ENCODE peak calls at places on chromosome 20, in five cellular contexts. One of them, this sample, is unnamed.

GRCh38 chr20:40547492-40548129 is 141.4 kb downstream of the MAFB start:
- DNase-seq in upper lobe of right lung: no peak
- DNase-seq in AG04450: no peak
- DNase-seq in ovary: no peak
- DNase-seq in heart right ventricle: no peak
- DNase-seq in this sample: no peak

GRCh38 chr20:60806824-60807223 is 445.2 kb upstream of the CDH4 start:
- DNase-seq in upper lobe of right lung: no peak
- DNase-seq in AG04450: no peak
- DNase-seq in ovary: no peak
- DNase-seq in heart right ventricle: no peak
- DNase-seq in this sample: no peak

GRCh38 chr20:51122931-51123658 is 100.2 kb upstream of the KCNG1 start:
- DNase-seq in upper lobe of right lung: no peak
- DNase-seq in AG04450: no peak
- DNase-seq in ovary: no peak
- DNase-seq in heart right ventricle: no peak
- DNase-seq in this sample: no peak

GRCh38 chr20:49690899-49691620 is 22.6 kb downstream of the B4GALT5 start:
- DNase-seq in upper lobe of right lung: no peak
- DNase-seq in AG04450: no peak
- DNase-seq in ovary: no peak
- DNase-seq in heart right ventricle: no peak
- DNase-seq in this sample: no peak

GRCh38 chr20:63686492-63687321 is 9.7 kb upstream of the TNFRSF6B start:
- DNase-seq in upper lobe of right lung: peak; percentile 81
- DNase-seq in AG04450: peak; percentile 8
- DNase-seq in ovary: peak; percentile 65
- DNase-seq in heart right ventricle: peak; percentile 89
- DNase-seq in this sample: peak; percentile 90

GRCh38 chr20:3237958-3238615 is 903 bp downstream of the SLC4A11 start:
- DNase-seq in upper lobe of right lung: no peak
- DNase-seq in AG04450: no peak
- DNase-seq in ovary: no peak
- DNase-seq in heart right ventricle: no peak
- DNase-seq in this sample: no peak

GRCh38 chr20:15496501-15497039 is 1076.7 kb downstream of the KIF16B start:
- DNase-seq in upper lobe of right lung: no peak
- DNase-seq in AG04450: no peak
- DNase-seq in ovary: no peak
- DNase-seq in heart right ventricle: no peak
- DNase-seq in this sample: no peak

GRCh38 chr20:25055711-25056492 is 2.0 kb downstream of the ACSS1 start:
- DNase-seq in upper lobe of right lung: no peak
- DNase-seq in AG04450: no peak
- DNase-seq in ovary: no peak
- DNase-seq in heart right ventricle: no peak
- DNase-seq in this sample: peak; percentile 70

GRCh38 chr20:45016089-45016641 is 49.9 kb downstream of the STK4 start:
- DNase-seq in upper lobe of right lung: no peak
- DNase-seq in AG04450: no peak
- DNase-seq in ovary: no peak
- DNase-seq in heart right ventricle: no peak
- DNase-seq in this sample: no peak

GRCh38 chr20:46695888-46696287 is 6.6 kb upstream of the TP53RK start:
- DNase-seq in upper lobe of right lung: no peak
- DNase-seq in AG04450: no peak
- DNase-seq in ovary: no peak
- DNase-seq in heart right ventricle: no peak
- DNase-seq in this sample: no peak

GRCh38 chr20:34708621-34709043 is 4.5 kb downstream of the TP53INP2 start:
- DNase-seq in upper lobe of right lung: peak; percentile 70
- DNase-seq in AG04450: no peak
- DNase-seq in ovary: peak; percentile 67
- DNase-seq in heart right ventricle: peak; percentile 53
- DNase-seq in this sample: peak; percentile 88

GRCh38 chr20:52896348-52896747 is 75.8 kb upstream of the TSHZ2 start:
- DNase-seq in upper lobe of right lung: no peak
- DNase-seq in AG04450: no peak
- DNase-seq in ovary: no peak
- DNase-seq in heart right ventricle: no peak
- DNase-seq in this sample: no peak
- H3K27ac ChIP-seq in upper lobe of right lung: no peak overlapping the region
- H3K27ac ChIP-seq in AG04450: no peak overlapping the region
- H3K27ac ChIP-seq in ovary: no peak overlapping the region
- H3K27ac ChIP-seq in heart right ventricle: no peak overlapping the region
- H3K27ac ChIP-seq in this sample: no peak overlapping the region

GRCh38 chr20:47817573-47817972 is 32.3 kb upstream of the SULF2 start:
- DNase-seq in upper lobe of right lung: no peak
- DNase-seq in AG04450: no peak
- DNase-seq in ovary: no peak
- DNase-seq in heart right ventricle: no peak
- DNase-seq in this sample: peak; percentile 4
- H3K4me3 ChIP-seq in upper lobe of right lung: no peak overlapping the region
- H3K4me3 ChIP-seq in AG04450: no peak overlapping the region
- H3K4me3 ChIP-seq in ovary: no peak overlapping the region
- H3K4me3 ChIP-seq in heart right ventricle: no peak overlapping the region
- H3K4me3 ChIP-seq in this sample: no peak overlapping the region

DNA sequence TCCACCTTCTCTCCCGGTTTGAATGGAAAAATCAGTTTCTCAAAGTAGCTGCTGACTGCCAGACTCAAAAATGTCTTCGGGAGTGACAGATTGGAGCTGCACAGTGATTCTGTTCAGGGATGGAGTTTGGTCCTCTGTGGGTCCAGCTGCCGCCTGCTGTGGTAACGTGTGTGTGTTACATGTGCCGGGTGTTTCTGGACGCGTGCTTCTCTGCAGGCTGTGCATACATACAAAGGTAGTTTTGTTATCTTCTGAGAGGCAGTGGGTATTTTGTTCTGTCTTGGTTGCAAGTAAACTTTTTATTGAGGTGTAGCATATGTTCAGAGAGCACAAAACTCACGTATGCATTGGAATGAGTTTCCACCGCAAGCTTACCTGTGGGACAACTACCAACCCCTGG is 41.3 kb upstream of the NAA20 start:
- DNase-seq in upper lobe of right lung: no peak
- DNase-seq in AG04450: no peak
- DNase-seq in ovary: no peak
- DNase-seq in heart right ventricle: no peak
- DNase-seq in this sample: no peak
- H3K27ac ChIP-seq in upper lobe of right lung: peak overlapping the region; percentile 87
- H3K27ac ChIP-seq in AG04450: peak overlapping the region; percentile 100
- H3K27ac ChIP-seq in ovary: peak overlapping the region; percentile 71
- H3K27ac ChIP-seq in heart right ventricle: peak overlapping the region; percentile 93
- H3K27ac ChIP-seq in this sample: peak overlapping the region; percentile 80

GRCh38 chr20:59745716-59746115 is 141.4 kb downstream of the PHACTR3 start:
- DNase-seq in upper lobe of right lung: no peak
- DNase-seq in AG04450: no peak
- DNase-seq in ovary: no peak
- DNase-seq in heart right ventricle: no peak
- DNase-seq in this sample: no peak

GRCh38 chr20:59746155-59746554 is 141.8 kb downstream of the PHACTR3 start:
- DNase-seq in upper lobe of right lung: no peak
- DNase-seq in AG04450: no peak
- DNase-seq in ovary: no peak
- DNase-seq in heart right ventricle: no peak
- DNase-seq in this sample: no peak

GRCh38 chr20:59744756-59745155 is 140.4 kb downstream of the PHACTR3 start:
- DNase-seq in upper lobe of right lung: no peak
- DNase-seq in AG04450: no peak
- DNase-seq in ovary: no peak
- DNase-seq in heart right ventricle: no peak
- DNase-seq in this sample: no peak

GRCh38 chr20:59743767-59744485 is 139.6 kb downstream of the PHACTR3 start:
- DNase-seq in upper lobe of right lung: no peak
- DNase-seq in AG04450: no peak
- DNase-seq in ovary: no peak
- DNase-seq in heart right ventricle: no peak
- DNase-seq in this sample: no peak

GRCh38 chr20:59745201-59745600 is 140.9 kb downstream of the PHACTR3 start:
- DNase-seq in upper lobe of right lung: no peak
- DNase-seq in AG04450: no peak
- DNase-seq in ovary: no peak
- DNase-seq in heart right ventricle: no peak
- DNase-seq in this sample: no peak
- H3K4me3 ChIP-seq in upper lobe of right lung: no peak overlapping the region
- H3K4me3 ChIP-seq in AG04450: no peak overlapping the region
- H3K4me3 ChIP-seq in ovary: no peak overlapping the region
- H3K4me3 ChIP-seq in heart right ventricle: no peak overlapping the region
- H3K4me3 ChIP-seq in this sample: no peak overlapping the region

DNA sequence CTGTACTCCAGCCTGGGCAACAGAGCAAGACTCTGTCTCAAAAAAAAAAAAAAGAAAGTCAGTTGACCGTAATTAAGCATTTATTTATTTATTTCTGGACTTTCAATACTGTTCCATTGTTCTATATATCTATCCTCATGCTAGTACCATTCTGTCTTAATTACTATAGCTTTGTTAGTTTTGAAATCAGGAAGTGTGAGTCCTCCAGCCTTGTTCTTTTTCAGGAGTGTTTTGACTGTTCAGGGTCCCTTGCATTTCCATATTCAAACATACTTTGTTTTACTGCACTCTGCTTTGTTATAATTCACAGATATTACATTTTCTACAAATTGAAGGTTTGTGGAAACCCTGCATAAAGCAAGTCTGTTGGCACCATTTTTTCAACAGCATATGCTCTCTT is 36.7 kb upstream of the ASXL1 start:
- DNase-seq in upper lobe of right lung: no peak
- DNase-seq in AG04450: no peak
- DNase-seq in ovary: no peak
- DNase-seq in heart right ventricle: no peak
- DNase-seq in this sample: no peak
- H3K27ac ChIP-seq in upper lobe of right lung: no peak overlapping the region
- H3K27ac ChIP-seq in AG04450: no peak overlapping the region
- H3K27ac ChIP-seq in ovary: no peak overlapping the region
- H3K27ac ChIP-seq in heart right ventricle: no peak overlapping the region
- H3K27ac ChIP-seq in this sample: no peak overlapping the region

GRCh38 chr20:58841539-58842264 is 9.0 kb downstream of the GNAS-AS1 start:
- DNase-seq in upper lobe of right lung: no peak
- DNase-seq in AG04450: no peak
- DNase-seq in ovary: no peak
- DNase-seq in heart right ventricle: no peak
- DNase-seq in this sample: no peak

GRCh38 chr20:58840816-58841538 is 9.7 kb downstream of the GNAS-AS1 start:
- DNase-seq in upper lobe of right lung: no peak
- DNase-seq in AG04450: no peak
- DNase-seq in ovary: no peak
- DNase-seq in heart right ventricle: no peak
- DNase-seq in this sample: no peak

GRCh38 chr20:58838174-58838573 is 12.5 kb downstream of the GNAS-AS1 start:
- DNase-seq in upper lobe of right lung: no peak
- DNase-seq in AG04450: no peak
- DNase-seq in ovary: no peak
- DNase-seq in heart right ventricle: no peak
- DNase-seq in this sample: no peak

GRCh38 chr20:58839474-58839874 is 11.2 kb downstream of the GNAS-AS1 start:
- DNase-seq in upper lobe of right lung: no peak
- DNase-seq in AG04450: no peak
- DNase-seq in ovary: no peak
- DNase-seq in heart right ventricle: peak; percentile 34
- DNase-seq in this sample: peak; percentile 77

DNA sequence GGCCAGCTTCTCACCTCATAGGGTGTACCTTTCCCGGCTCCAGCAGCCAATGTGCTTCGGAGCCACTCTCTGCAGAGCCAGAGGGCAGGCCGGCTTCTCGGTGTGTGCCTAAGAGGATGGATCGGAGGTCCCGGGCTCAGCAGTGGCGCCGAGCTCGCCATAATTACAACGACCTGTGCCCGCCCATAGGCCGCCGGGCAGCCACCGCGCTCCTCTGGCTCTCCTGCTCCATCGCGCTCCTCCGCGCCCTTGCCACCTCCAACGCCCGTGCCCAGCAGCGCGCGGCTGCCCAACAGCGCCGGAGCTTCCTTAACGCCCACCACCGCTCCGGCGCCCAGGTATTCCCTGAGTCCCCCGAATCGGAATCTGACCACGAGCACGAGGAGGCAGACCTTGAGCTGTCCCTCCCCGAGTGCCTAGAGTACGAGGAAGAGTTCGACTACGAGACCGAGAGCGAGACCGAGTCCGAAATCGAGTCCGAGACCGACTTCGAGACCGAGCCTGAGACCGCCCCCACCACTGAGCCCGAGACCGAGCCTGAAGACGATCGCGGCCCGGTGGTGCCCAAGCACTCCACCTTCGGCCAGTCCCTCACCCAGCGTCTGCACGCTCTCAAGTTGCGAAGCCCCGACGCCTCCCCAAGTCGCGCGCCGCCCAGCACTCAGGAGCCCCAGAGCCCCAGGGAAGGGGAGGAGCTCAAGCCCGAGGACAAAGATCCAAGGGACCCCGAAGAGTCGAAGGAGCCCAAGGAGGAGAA is 10.5 kb downstream of the GNAS-AS1 start:
- DNase-seq in upper lobe of right lung: no peak
- DNase-seq in AG04450: no peak
- DNase-seq in ovary: no peak
- DNase-seq in heart right ventricle: no peak
- DNase-seq in this sample: no peak
- H3K4me3 ChIP-seq in upper lobe of right lung: no peak overlapping the region
- H3K4me3 ChIP-seq in AG04450: no peak overlapping the region
- H3K4me3 ChIP-seq in ovary: no peak overlapping the region
- H3K4me3 ChIP-seq in heart right ventricle: peak overlapping the region; percentile 40
- H3K4me3 ChIP-seq in this sample: no peak overlapping the region

This sample was measured in spleen.